ENCODE peak calls at places on chromosomes 6 and 20, in seven cellular contexts. One of them, this sample, is unnamed.
A peak's percentile ranks its signal among the peaks of the same experiment; 100 is the strongest.

GRCh38 chr6:169960891-169961611 is 209.6 kb downstream of the ERMARD start:
- DNase-seq in endothelial cell of umbilical vein: no peak
- DNase-seq in neural progenitor cell: peak; percentile 32
- DNase-seq in sigmoid colon: peak; percentile 59
- DNase-seq in AG04450: no peak
- DNase-seq in left lung: peak; percentile 41
- DNase-seq in body of pancreas: no peak
- DNase-seq in this sample: no peak

GRCh38 chr6:137641474-137642077 is 147.4 kb upstream of the OLIG3 start:
- DNase-seq in endothelial cell of umbilical vein: peak; percentile 70
- DNase-seq in neural progenitor cell: peak; percentile 82
- DNase-seq in sigmoid colon: peak; percentile 81
- DNase-seq in AG04450: peak; percentile 41
- DNase-seq in left lung: no peak
- DNase-seq in body of pancreas: peak; percentile 83
- DNase-seq in this sample: peak; percentile 65

GRCh38 chr6:141169419-141169818 is 963.3 kb upstream of the GJE1 start:
- DNase-seq in endothelial cell of umbilical vein: no peak
- DNase-seq in neural progenitor cell: peak; percentile 38
- DNase-seq in sigmoid colon: no peak
- DNase-seq in AG04450: peak; percentile 43
- DNase-seq in left lung: no peak
- DNase-seq in body of pancreas: no peak
- DNase-seq in this sample: no peak

GRCh38 chr6:165186441-165187205 is 122.8 kb downstream of the C6orf118 start:
- DNase-seq in endothelial cell of umbilical vein: no peak
- DNase-seq in neural progenitor cell: no peak
- DNase-seq in sigmoid colon: no peak
- DNase-seq in AG04450: no peak
- DNase-seq in left lung: peak; percentile 68
- DNase-seq in body of pancreas: no peak
- DNase-seq in this sample: no peak

GRCh38 chr6:75818061-75818855 is 69.2 kb downstream of the MYO6 start:
- DNase-seq in endothelial cell of umbilical vein: no peak
- DNase-seq in neural progenitor cell: no peak
- DNase-seq in sigmoid colon: no peak
- DNase-seq in AG04450: no peak
- DNase-seq in left lung: no peak
- DNase-seq in body of pancreas: no peak
- DNase-seq in this sample: no peak

GRCh38 chr6:12101048-12101447 is 88.9 kb downstream of the HIVEP1 start:
- DNase-seq in endothelial cell of umbilical vein: no peak
- DNase-seq in neural progenitor cell: no peak
- DNase-seq in sigmoid colon: no peak
- DNase-seq in AG04450: no peak
- DNase-seq in left lung: no peak
- DNase-seq in body of pancreas: no peak
- DNase-seq in this sample: no peak

GRCh38 chr6:85923013-85923430 is 280.3 kb upstream of the SYNCRIP start:
- DNase-seq in endothelial cell of umbilical vein: peak; percentile 53
- DNase-seq in neural progenitor cell: peak; percentile 80
- DNase-seq in sigmoid colon: no peak
- DNase-seq in AG04450: peak; percentile 6
- DNase-seq in left lung: no peak
- DNase-seq in body of pancreas: peak; percentile 64
- DNase-seq in this sample: peak; percentile 72

GRCh38 chr6:168034537-168034936 is 37.1 kb downstream of the KIF25 start:
- DNase-seq in endothelial cell of umbilical vein: no peak
- DNase-seq in neural progenitor cell: peak; percentile 29
- DNase-seq in sigmoid colon: no peak
- DNase-seq in AG04450: no peak
- DNase-seq in left lung: no peak
- DNase-seq in body of pancreas: no peak
- DNase-seq in this sample: no peak

GRCh38 chr6:2958331-2958711 is 13.0 kb downstream of the SERPINB6 start:
- DNase-seq in endothelial cell of umbilical vein: no peak
- DNase-seq in neural progenitor cell: no peak
- DNase-seq in sigmoid colon: no peak
- DNase-seq in AG04450: no peak
- DNase-seq in left lung: peak; percentile 92
- DNase-seq in body of pancreas: peak; percentile 52
- DNase-seq in this sample: no peak

GRCh38 chr6:17725083-17725482 is 18.4 kb upstream of the NUP153 start:
- DNase-seq in endothelial cell of umbilical vein: peak; percentile 75
- DNase-seq in neural progenitor cell: no peak
- DNase-seq in sigmoid colon: peak; percentile 71
- DNase-seq in AG04450: no peak
- DNase-seq in left lung: no peak
- DNase-seq in body of pancreas: peak; percentile 12
- DNase-seq in this sample: no peak

GRCh38 chr6:7409740-7410139 is 20.1 kb downstream of the RIOK1 start:
- DNase-seq in endothelial cell of umbilical vein: no peak
- DNase-seq in neural progenitor cell: no peak
- DNase-seq in sigmoid colon: no peak
- DNase-seq in AG04450: no peak
- DNase-seq in left lung: no peak
- DNase-seq in body of pancreas: no peak
- DNase-seq in this sample: no peak

GRCh38 chr20:8530022-8530421 is 398.0 kb downstream of the PLCB1 start:
- DNase-seq in endothelial cell of umbilical vein: no peak
- DNase-seq in neural progenitor cell: no peak
- DNase-seq in sigmoid colon: no peak
- DNase-seq in AG04450: no peak
- DNase-seq in left lung: no peak
- DNase-seq in body of pancreas: no peak
- DNase-seq in this sample: no peak

GRCh38 chr20:11255860-11256259 is 582.1 kb upstream of the JAG1 start:
- DNase-seq in endothelial cell of umbilical vein: no peak
- DNase-seq in neural progenitor cell: no peak
- DNase-seq in sigmoid colon: no peak
- DNase-seq in AG04450: no peak
- DNase-seq in left lung: no peak
- DNase-seq in body of pancreas: no peak
- DNase-seq in this sample: no peak

GRCh38 chr6:99016355-99016754 is 68.6 kb upstream of the FBXL4 start:
- DNase-seq in endothelial cell of umbilical vein: no peak
- DNase-seq in neural progenitor cell: no peak
- DNase-seq in sigmoid colon: no peak
- DNase-seq in AG04450: no peak
- DNase-seq in left lung: no peak
- DNase-seq in body of pancreas: no peak
- DNase-seq in this sample: no peak

GRCh38 chr6:133757330-133757729 is 131.6 kb upstream of the TCF21 start:
- DNase-seq in endothelial cell of umbilical vein: no peak
- DNase-seq in neural progenitor cell: no peak
- DNase-seq in sigmoid colon: no peak
- DNase-seq in AG04450: no peak
- DNase-seq in left lung: no peak
- DNase-seq in body of pancreas: no peak
- DNase-seq in this sample: no peak

GRCh38 chr20:20002101-20002998 is 14.8 kb upstream of the NAA20 start:
- DNase-seq in endothelial cell of umbilical vein: no peak
- DNase-seq in neural progenitor cell: no peak
- DNase-seq in sigmoid colon: no peak
- DNase-seq in AG04450: no peak
- DNase-seq in left lung: no peak
- DNase-seq in body of pancreas: no peak
- DNase-seq in this sample: peak; percentile 46

GRCh38 chr6:143939364-143939763 is 68.7 kb downstream of the PLAGL1 start:
- DNase-seq in endothelial cell of umbilical vein: no peak
- DNase-seq in neural progenitor cell: peak; percentile 32
- DNase-seq in sigmoid colon: no peak
- DNase-seq in AG04450: no peak
- DNase-seq in left lung: no peak
- DNase-seq in body of pancreas: no peak
- DNase-seq in this sample: no peak

GRCh38 chr20:58800134-58800650 is 50.5 kb downstream of the GNAS-AS1 start:
- DNase-seq in endothelial cell of umbilical vein: no peak
- DNase-seq in neural progenitor cell: peak; percentile 52
- DNase-seq in sigmoid colon: no peak
- DNase-seq in AG04450: no peak
- DNase-seq in left lung: no peak
- DNase-seq in body of pancreas: no peak
- DNase-seq in this sample: no peak

GRCh38 chr20:58797371-58798050 is 53.2 kb downstream of the GNAS-AS1 start:
- DNase-seq in endothelial cell of umbilical vein: no peak
- DNase-seq in neural progenitor cell: no peak
- DNase-seq in sigmoid colon: no peak
- DNase-seq in AG04450: no peak
- DNase-seq in left lung: no peak
- DNase-seq in body of pancreas: no peak
- DNase-seq in this sample: no peak

GRCh38 chr20:58803533-58803932 is 47.2 kb downstream of the GNAS-AS1 start:
- DNase-seq in endothelial cell of umbilical vein: no peak
- DNase-seq in neural progenitor cell: no peak
- DNase-seq in sigmoid colon: no peak
- DNase-seq in AG04450: no peak
- DNase-seq in left lung: no peak
- DNase-seq in body of pancreas: no peak
- DNase-seq in this sample: no peak

GRCh38 chr20:58802061-58802460 is 48.6 kb downstream of the GNAS-AS1 start:
- DNase-seq in endothelial cell of umbilical vein: no peak
- DNase-seq in neural progenitor cell: no peak
- DNase-seq in sigmoid colon: no peak
- DNase-seq in AG04450: no peak
- DNase-seq in left lung: no peak
- DNase-seq in body of pancreas: no peak
- DNase-seq in this sample: no peak
- H3K27me3 ChIP-seq in endothelial cell of umbilical vein: no peaks in the 10 kb centered on the region
- H3K27me3 ChIP-seq in neural progenitor cell: no peaks in the 10 kb centered on the region
- H3K27me3 ChIP-seq in sigmoid colon: no peaks in the 10 kb centered on the region
- H3K27me3 ChIP-seq in AG04450: peaks cover 30% of the 10 kb centered on the region
- H3K27me3 ChIP-seq in left lung: no peaks in the 10 kb centered on the region
- H3K27me3 ChIP-seq in body of pancreas: no peaks in the 10 kb centered on the region
- H3K27me3 ChIP-seq in this sample: peaks cover 91% of the 10 kb centered on the region

GRCh38 chr20:4247898-4248858 is 232.8 kb upstream of the RNF24 start:
- DNase-seq in endothelial cell of umbilical vein: no peak
- DNase-seq in neural progenitor cell: no peak
- DNase-seq in sigmoid colon: no peak
- DNase-seq in AG04450: no peak
- DNase-seq in left lung: no peak
- DNase-seq in body of pancreas: no peak
- DNase-seq in this sample: no peak

GRCh38 chr20:4247261-4247660 is 231.9 kb upstream of the RNF24 start:
- DNase-seq in endothelial cell of umbilical vein: no peak
- DNase-seq in neural progenitor cell: no peak
- DNase-seq in sigmoid colon: no peak
- DNase-seq in AG04450: no peak
- DNase-seq in left lung: no peak
- DNase-seq in body of pancreas: no peak
- DNase-seq in this sample: no peak

GRCh38 chr20:4245542-4245941 is 230.2 kb upstream of the RNF24 start:
- DNase-seq in endothelial cell of umbilical vein: no peak
- DNase-seq in neural progenitor cell: no peak
- DNase-seq in sigmoid colon: no peak
- DNase-seq in AG04450: no peak
- DNase-seq in left lung: no peak
- DNase-seq in body of pancreas: no peak
- DNase-seq in this sample: no peak

GRCh38 chr20:4244700-4245485 is 229.5 kb upstream of the RNF24 start:
- DNase-seq in endothelial cell of umbilical vein: no peak
- DNase-seq in neural progenitor cell: no peak
- DNase-seq in sigmoid colon: no peak
- DNase-seq in AG04450: no peak
- DNase-seq in left lung: no peak
- DNase-seq in body of pancreas: peak; percentile 73
- DNase-seq in this sample: no peak

GRCh38 chr20:4246428-4246827 is 231.1 kb upstream of the RNF24 start:
- DNase-seq in endothelial cell of umbilical vein: no peak
- DNase-seq in neural progenitor cell: no peak
- DNase-seq in sigmoid colon: no peak
- DNase-seq in AG04450: no peak
- DNase-seq in left lung: no peak
- DNase-seq in body of pancreas: no peak
- DNase-seq in this sample: no peak
- H3K27me3 ChIP-seq in endothelial cell of umbilical vein: peaks cover 33% of the 10 kb centered on the region
- H3K27me3 ChIP-seq in neural progenitor cell: peaks cover 100% of the 10 kb centered on the region
- H3K27me3 ChIP-seq in sigmoid colon: peaks cover 17% of the 10 kb centered on the region
- H3K27me3 ChIP-seq in AG04450: peaks cover 6% of the 10 kb centered on the region
- H3K27me3 ChIP-seq in left lung: peaks cover 37% of the 10 kb centered on the region
- H3K27me3 ChIP-seq in body of pancreas: no peaks in the 10 kb centered on the region
- H3K27me3 ChIP-seq in this sample: no peaks in the 10 kb centered on the region

DNA sequence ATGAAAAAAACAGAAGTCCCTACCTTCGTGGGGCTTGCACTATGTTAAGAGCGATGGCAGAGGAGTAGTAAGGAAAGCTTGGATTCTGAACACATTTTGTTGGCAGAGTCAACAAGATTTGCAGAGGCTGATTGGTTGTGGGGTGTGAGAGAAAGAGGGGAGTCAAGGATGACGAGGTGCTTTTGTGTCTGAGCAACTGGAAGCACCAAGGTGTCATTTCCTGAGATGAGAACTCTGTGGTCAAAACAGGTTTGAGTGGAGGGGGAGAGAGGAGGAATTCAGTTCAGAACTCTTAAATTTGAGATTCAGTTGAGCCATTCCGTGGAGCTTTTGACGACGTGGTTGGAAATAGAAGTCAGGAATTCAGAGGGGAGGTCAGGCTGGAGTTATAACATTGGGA is 3.5 kb downstream of the OCSTAMP start:
- DNase-seq in endothelial cell of umbilical vein: no peak
- DNase-seq in neural progenitor cell: no peak
- DNase-seq in sigmoid colon: no peak
- DNase-seq in AG04450: no peak
- DNase-seq in left lung: no peak
- DNase-seq in body of pancreas: no peak
- DNase-seq in this sample: no peak
- H3K27me3 ChIP-seq in endothelial cell of umbilical vein: no peaks in the 10 kb centered on the region
- H3K27me3 ChIP-seq in neural progenitor cell: no peaks in the 10 kb centered on the region
- H3K27me3 ChIP-seq in sigmoid colon: no peaks in the 10 kb centered on the region
- H3K27me3 ChIP-seq in AG04450: peaks cover 9% of the 10 kb centered on the region
- H3K27me3 ChIP-seq in left lung: peaks cover 3% of the 10 kb centered on the region
- H3K27me3 ChIP-seq in body of pancreas: no peaks in the 10 kb centered on the region
- H3K27me3 ChIP-seq in this sample: peaks cover 47% of the 10 kb centered on the region

GRCh38 chr6:4470698-4471210 is 305.4 kb upstream of the CDYL start:
- DNase-seq in endothelial cell of umbilical vein: no peak
- DNase-seq in neural progenitor cell: no peak
- DNase-seq in sigmoid colon: no peak
- DNase-seq in AG04450: no peak
- DNase-seq in left lung: no peak
- DNase-seq in body of pancreas: no peak
- DNase-seq in this sample: no peak
- H3K27me3 ChIP-seq in endothelial cell of umbilical vein: no peaks in the 10 kb centered on the region
- H3K27me3 ChIP-seq in neural progenitor cell: no peaks in the 10 kb centered on the region
- H3K27me3 ChIP-seq in sigmoid colon: no peaks in the 10 kb centered on the region
- H3K27me3 ChIP-seq in AG04450: no peaks in the 10 kb centered on the region
- H3K27me3 ChIP-seq in left lung: no peaks in the 10 kb centered on the region
- H3K27me3 ChIP-seq in body of pancreas: no peaks in the 10 kb centered on the region
- H3K27me3 ChIP-seq in this sample: no peaks in the 10 kb centered on the region

This sample was measured in PC-3.